ENCODE peak calls at places on chromosomes 3 and 15, in eight cellular contexts. F is dermis blood vessel endothelial cell; E is amygdala; P is fibroblast of the conjunctiva; A is Kasumi-1; G is brain microvascular endothelial cell; N is naive thymus-derived CD8-positive, alpha-beta T cell; R is stimulated activated CD8-positive, alpha-beta memory T cell treated with anti-CD3 and anti-CD28 coated beads, Interleukin-12 subunit alpha, Interleukin-12 subunit beta, amount 100 ng/mL, for 4 hours. C is an unnamed sample.

GRCh38 chr3:29775352-29775751 is 494.5 kb downstream of the RBMS3 start:
- DNase-seq in F (no peak), E (no peak), P (no peak), A (no peak), G (peak), N (no peak), R (no peak), C (no peak)

GRCh38 chr3:157981819-157982218 is 124.4 kb downstream of the SHOX2 start:
- DNase-seq in F (no peak), E (no peak), P (no peak), A (no peak), G (no peak), N (no peak), R (no peak), C (no peak)

GRCh38 chr15:89164712-89165211 is 56.6 kb downstream of the RLBP1 start:
- DNase-seq in F (no peak), E (no peak), P (no peak), A (no peak), G (no peak), N (no peak), R (no peak), C (no peak)

GRCh38 chr15:27844018-27844666 is 255.0 kb downstream of the OCA2 start:
- DNase-seq in F (no peak), E (no peak), P (no peak), A (no peak), G (peak), N (no peak), R (no peak), C (no peak)

GRCh38 chr15:70799667-70800450 is 36.5 kb upstream of the UACA start:
- DNase-seq in F (peak), E (no peak), P (peak), A (no peak), G (peak), N (no peak), R (no peak), C (peak)

GRCh38 chr15:63539517-63539916 is 35.1 kb downstream of the USP3 start:
- DNase-seq in F (peak), E (no peak), P (no peak), A (peak), G (no peak), N (no peak), R (no peak), C (no peak)

GRCh38 chr3:72523409-72524172 is 324.7 kb downstream of the SHQ1 start:
- DNase-seq in F (no peak), E (no peak), P (no peak), A (peak), G (no peak), N (no peak), R (no peak), C (no peak)

GRCh38 chr3:86921981-86922680 is 68.8 kb downstream of the VGLL3 start:
- DNase-seq in F (no peak), E (no peak), P (no peak), A (no peak), G (no peak), N (no peak), R (no peak), C (no peak)

GRCh38 chr3:84963137-84963536 is 4.3 kb downstream of the CADM2 start:
- DNase-seq in F (no peak), E (no peak), P (no peak), A (no peak), G (no peak), N (no peak), R (no peak), C (no peak)

GRCh38 chr3:132164469-132165092 is 129.8 kb upstream of the CPNE4 start:
- DNase-seq in F (no peak), E (no peak), P (peak), A (no peak), G (peak), N (no peak), R (no peak), C (no peak)

GRCh38 chr3:177061382-177061781 is 135.9 kb downstream of the TBL1XR1 start:
- DNase-seq in F (no peak), E (no peak), P (no peak), A (no peak), G (no peak), N (no peak), R (no peak), C (no peak)

GRCh38 chr3:168121175-168121853 is 25.6 kb upstream of the GOLIM4 start:
- DNase-seq in F (peak), E (no peak), P (no peak), A (peak), G (no peak), N (no peak), R (no peak), C (no peak)

GRCh38 chr3:1275495-1275894 is 182.7 kb downstream of the CNTN6 start:
- DNase-seq in F (no peak), E (no peak), P (no peak), A (peak), G (peak), N (no peak), R (no peak), C (no peak)

GRCh38 chr3:121431717-121432517 is 113.9 kb downstream of the POLQ start:
- DNase-seq in F (peak), E (no peak), P (peak), A (peak), G (peak), N (peak), R (peak), C (no peak)